ENCODE peak calls at places on chromosomes 13 and 19, in six cellular contexts. P is aorta, V is IMR-90, H is Peyer's patch, Y is left lung, U is lung. M is an unnamed sample. For H3K4me1, the result is how much of the 10 kb centered on the place peaks cover.

GRCh38 chr19:17949956-17950309 is 17.0 kb upstream of the KCNN1 start:
- DNase-seq in P (no peak), V (no peak), H (no peak), Y (no peak), U (no peak), M (no peak)

GRCh38 chr13:44713793-44714469 is 137.8 kb upstream of the TSC22D1 start:
- DNase-seq in P (peak), V (peak), H (no peak), Y (no peak), U (no peak), M (no peak)

GRCh38 chr13:113545931-113546516 is 38.5 kb upstream of the TFDP1 start:
- DNase-seq in P (no peak), V (no peak), H (no peak), Y (peak), U (no peak), M (no peak)

GRCh38 chr13:79429309-79429708 is 23.3 kb upstream of the RBM26 start:
- DNase-seq in P (no peak), V (no peak), H (no peak), Y (no peak), U (no peak), M (no peak)

GRCh38 chr19:50723069-50723468 is at the start of gene CLEC11A:
- DNase-seq in P (peak), V (peak), H (no peak), Y (peak), U (no peak), M (no peak)

GRCh38 chr13:26534036-26534726 is 23.3 kb upstream of the WASF3 start:
- DNase-seq in P (no peak), V (no peak), H (no peak), Y (no peak), U (no peak), M (no peak)

GRCh38 chr13:45341799-45342584 is 1.0 kb upstream of the TPT1 start:
- DNase-seq in P (peak), V (no peak), H (peak), Y (peak), U (peak), M (no peak)

GRCh38 chr13:112766336-112766735 is 76.5 kb downstream of the ATP11A start:
- DNase-seq in P (no peak), V (no peak), H (peak), Y (no peak), U (no peak), M (no peak)

GRCh38 chr13:21111546-21111945 is 50.2 kb upstream of the LATS2 start:
- DNase-seq in P (no peak), V (no peak), H (no peak), Y (no peak), U (no peak), M (no peak)

GRCh38 chr13:113033054-113033453 is 64.0 kb downstream of the MCF2L start:
- DNase-seq in P (no peak), V (no peak), H (no peak), Y (no peak), U (no peak), M (no peak)

GRCh38 chr13:30366083-30366482 is 56.2 kb upstream of the UBE2L5 start:
- DNase-seq in P (no peak), V (no peak), H (no peak), Y (no peak), U (no peak), M (no peak)

GRCh38 chr13:37306778-37307544 is 201.5 kb upstream of the CSNK1A1L start:
- DNase-seq in P (no peak), V (peak), H (no peak), Y (no peak), U (no peak), M (no peak)

GRCh38 chr13:29721766-29722165 is 126.3 kb upstream of the SLC7A1 start:
- DNase-seq in P (no peak), V (no peak), H (no peak), Y (no peak), U (no peak), M (no peak)

GRCh38 chr13:19172647-19173030 is 9.0 kb downstream of the TUBA3C start:
- DNase-seq in P (no peak), V (no peak), H (no peak), Y (no peak), U (no peak), M (no peak)

GRCh38 chr13:98874029-98874397 is 103.9 kb downstream of the DOCK9 start:
- DNase-seq in P (no peak), V (no peak), H (no peak), Y (no peak), U (no peak), M (no peak)

GRCh38 chr19:41621654-41622053 is 5.2 kb downstream of the CEACAM4 start:
- DNase-seq in P (no peak), V (no peak), H (no peak), Y (no peak), U (no peak), M (no peak)

GRCh38 chr13:57632276-57633140 is 964 bp downstream of the PCDH17 start:
- DNase-seq in P (peak), V (no peak), H (peak), Y (no peak), U (no peak), M (no peak)

GRCh38 chr13:98083507-98083906 is 59.4 kb upstream of the FARP1 start:
- DNase-seq in P (no peak), V (peak), H (no peak), Y (no peak), U (no peak), M (no peak)

GRCh38 chr13:23372264-23372905 is 61.1 kb downstream of the SACS start:
- DNase-seq in P (no peak), V (peak), H (no peak), Y (no peak), U (no peak), M (no peak)

GRCh38 chr19:32166238-32166637 is 179.2 kb upstream of the ZNF507 start:
- DNase-seq in P (no peak), V (no peak), H (no peak), Y (no peak), U (peak), M (no peak)

GRCh38 chr13:35927554-35927953 is 203.6 kb downstream of the DCLK1 start:
- DNase-seq in P (no peak), V (peak), H (no peak), Y (no peak), U (no peak), M (no peak)

GRCh38 chr19:34155686-34156085 is 16.6 kb upstream of the LSM14A start:
- DNase-seq in P (no peak), V (peak), H (no peak), Y (no peak), U (no peak), M (no peak)

GRCh38 chr19:18940791-18941627 is at the start of gene HOMER3:
- DNase-seq in P (peak), V (peak), H (peak), Y (peak), U (peak), M (peak)

GRCh38 chr13:20118268-20119140 is 42.3 kb downstream of the GJA3 start:
- DNase-seq in P (peak), V (no peak), H (peak), Y (peak), U (peak), M (no peak)

GRCh38 chr13:48975101-48975925 is at the start of gene FNDC3A:
- DNase-seq in P (peak), V (peak), H (peak), Y (peak), U (peak), M (peak)

GRCh38 chr19:49117677-49118564 is 1.0 kb downstream of the C19orf73 start:
- DNase-seq in P (peak), V (no peak), H (no peak), Y (no peak), U (no peak), M (peak)

GRCh38 chr19:4541114-4541805 is 1.4 kb upstream of the LRG1 start:
- DNase-seq in P (no peak), V (no peak), H (no peak), Y (no peak), U (no peak), M (no peak)

GRCh38 chr19:2462635-2463421 is 6.1 kb upstream of the LMNB2 start:
- DNase-seq in P (peak), V (peak), H (peak), Y (peak), U (peak), M (no peak)

GRCh38 chr13:42279986-42280385 is 8.0 kb downstream of the AKAP11 start:
- DNase-seq in P (no peak), V (no peak), H (no peak), Y (no peak), U (no peak), M (no peak)

GRCh38 chr13:47017476-47017875 is 120.6 kb upstream of the HTR2A start:
- DNase-seq in P (no peak), V (peak), H (no peak), Y (no peak), U (no peak), M (no peak)

GRCh38 chr13:24443366-24443765 is 69.2 kb downstream of the PARP4 start:
- DNase-seq in P (no peak), V (no peak), H (no peak), Y (no peak), U (no peak), M (no peak)

GRCh38 chr19:1955171-1956142 is 14.5 kb downstream of the CSNK1G2 start:
- DNase-seq in P (no peak), V (no peak), H (no peak), Y (no peak), U (no peak), M (no peak)

GRCh38 chr13:39311619-39312018 is 273.4 kb downstream of the NHLRC3 start:
- DNase-seq in P (no peak), V (no peak), H (no peak), Y (no peak), U (no peak), M (no peak)

GRCh38 chr13:39310961-39311360 is 272.7 kb downstream of the NHLRC3 start:
- DNase-seq in P (no peak), V (no peak), H (no peak), Y (no peak), U (no peak), M (no peak)

GRCh38 chr13:39302855-39303254 is 264.6 kb downstream of the NHLRC3 start:
- DNase-seq in P (no peak), V (no peak), H (no peak), Y (no peak), U (no peak), M (no peak)

GRCh38 chr13:39306639-39307589 is 268.7 kb downstream of the NHLRC3 start:
- DNase-seq in P (no peak), V (no peak), H (no peak), Y (no peak), U (no peak), M (no peak)
- H3K4me1 ChIP-seq in P (under half), V (under half), H (under half), Y (under half), U (under half), M (under half)

GRCh38 chr13:94061316-94061715 is 418.2 kb downstream of the DCT start:
- DNase-seq in P (no peak), V (peak), H (no peak), Y (no peak), U (no peak), M (no peak)
- H3K4me1 ChIP-seq in P (under half), V (under half), H (under half), Y (under half), U (under half), M (under half)

GRCh38 chr19:38850231-38850975 is 617 bp upstream of the HNRNPL start:
- DNase-seq in P (peak), V (peak), H (peak), Y (peak), U (peak), M (peak)
- H3K4me1 ChIP-seq in P (under half), V (under half), H (under half), Y (under half), U (under half), M (under half)

DNA sequence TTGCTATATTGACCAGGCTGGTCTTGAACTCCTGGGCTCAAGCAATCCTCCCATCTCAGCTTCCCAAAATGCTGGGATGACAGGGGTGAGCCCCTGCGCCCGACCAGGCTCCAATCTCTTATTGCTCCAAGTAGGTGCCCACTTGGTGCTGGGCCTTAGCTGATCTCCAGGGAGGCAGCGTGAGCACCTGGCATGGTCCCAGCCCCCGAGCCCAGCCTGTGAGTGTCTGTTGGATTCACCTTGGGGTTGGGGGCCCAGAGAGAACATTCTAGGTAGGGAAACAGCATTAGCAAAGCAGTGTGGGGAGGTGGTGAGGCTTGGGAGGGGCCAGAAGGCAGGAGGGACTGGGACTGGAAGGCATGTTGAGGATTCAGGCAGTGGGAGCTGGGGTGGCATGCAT is 45.5 kb downstream of the DNM2 start:
- DNase-seq in P (no peak), V (no peak), H (no peak), Y (no peak), U (no peak), M (no peak)
- H3K4me1 ChIP-seq in P (under half), V (under half), H (under half), Y (under half), U (under half), M (under half)

GRCh38 chr13:110471156-110471832 is 90.2 kb downstream of the RAB20 start:
- DNase-seq in P (peak), V (no peak), H (no peak), Y (peak), U (no peak), M (no peak)

GRCh38 chr13:110472904-110473563 is 88.5 kb downstream of the RAB20 start:
- DNase-seq in P (no peak), V (no peak), H (no peak), Y (no peak), U (no peak), M (peak)

GRCh38 chr13:110470272-110471009 is 91.1 kb downstream of the RAB20 start:
- DNase-seq in P (no peak), V (no peak), H (no peak), Y (peak), U (no peak), M (no peak)

GRCh38 chr13:110469597-110469996 is 91.9 kb downstream of the RAB20 start:
- DNase-seq in P (no peak), V (no peak), H (no peak), Y (no peak), U (no peak), M (no peak)

DNA sequence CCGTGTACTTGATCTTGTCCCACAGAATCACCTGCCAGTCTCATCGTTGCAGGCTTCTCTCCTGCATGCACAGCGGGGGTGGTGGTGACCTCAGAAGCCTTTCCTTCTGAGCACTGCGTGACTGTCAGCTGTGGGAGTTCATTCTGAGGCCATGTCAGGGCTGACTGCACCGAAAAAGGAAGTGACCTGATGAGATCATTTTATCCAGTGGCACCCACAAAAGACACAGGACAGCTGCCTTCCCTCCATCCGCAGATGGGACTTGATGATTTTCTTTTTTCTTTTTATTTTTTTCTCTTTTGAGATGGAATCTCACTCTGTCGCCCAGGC is 89.7 kb downstream of the RAB20 start:
- DNase-seq in P (peak), V (peak), H (no peak), Y (peak), U (peak), M (peak)
- H3K4me1 ChIP-seq in P (under half), V (under half), H (under half), Y (under half), U (under half), M (under half)

DNA sequence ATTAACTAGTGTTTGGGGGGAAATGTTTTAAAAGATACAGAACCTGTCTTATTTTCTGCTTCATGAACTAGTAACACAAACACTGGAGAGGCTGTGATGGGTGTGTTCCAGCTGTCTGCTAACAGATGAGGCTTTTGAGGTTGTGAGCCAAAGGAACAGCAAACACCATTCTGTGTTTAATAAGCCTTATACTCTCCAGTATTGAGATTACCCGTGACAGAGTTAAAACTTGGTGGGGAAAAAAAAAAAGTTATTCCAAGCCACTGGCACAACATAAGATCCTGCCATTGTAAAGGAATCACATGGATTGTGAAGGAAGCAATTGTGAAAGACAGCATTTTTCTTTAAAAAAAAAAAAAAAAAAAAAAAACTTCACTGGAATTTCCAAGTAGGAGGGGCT is 48.4 kb downstream of the KCTD12 start:
- DNase-seq in P (no peak), V (peak), H (no peak), Y (no peak), U (no peak), M (no peak)
- H3K4me1 ChIP-seq in P (under half), V (under half), H (under half), Y (under half), U (under half), M (under half)

GRCh38 chr13:41004875-41005693 is 14.0 kb downstream of the ELF1 start:
- DNase-seq in P (no peak), V (no peak), H (no peak), Y (no peak), U (no peak), M (peak)
- H3K4me1 ChIP-seq in P (under half), V (under half), H (under half), Y (under half), U (under half), M (half or more)

GRCh38 chr13:99971576-99972189 is at the start of gene ZIC5:
- DNase-seq in P (no peak), V (no peak), H (no peak), Y (no peak), U (no peak), M (no peak)

GRCh38 chr13:99969934-99970760 is 1.4 kb downstream of the ZIC5 start:
- DNase-seq in P (no peak), V (no peak), H (no peak), Y (no peak), U (no peak), M (no peak)

GRCh38 chr13:99969368-99969933 is 2.1 kb downstream of the ZIC5 start:
- DNase-seq in P (no peak), V (no peak), H (no peak), Y (no peak), U (no peak), M (no peak)

GRCh38 chr13:99972190-99972731 is 694 bp upstream of the ZIC5 start:
- DNase-seq in P (no peak), V (no peak), H (no peak), Y (no peak), U (no peak), M (no peak)

DNA sequence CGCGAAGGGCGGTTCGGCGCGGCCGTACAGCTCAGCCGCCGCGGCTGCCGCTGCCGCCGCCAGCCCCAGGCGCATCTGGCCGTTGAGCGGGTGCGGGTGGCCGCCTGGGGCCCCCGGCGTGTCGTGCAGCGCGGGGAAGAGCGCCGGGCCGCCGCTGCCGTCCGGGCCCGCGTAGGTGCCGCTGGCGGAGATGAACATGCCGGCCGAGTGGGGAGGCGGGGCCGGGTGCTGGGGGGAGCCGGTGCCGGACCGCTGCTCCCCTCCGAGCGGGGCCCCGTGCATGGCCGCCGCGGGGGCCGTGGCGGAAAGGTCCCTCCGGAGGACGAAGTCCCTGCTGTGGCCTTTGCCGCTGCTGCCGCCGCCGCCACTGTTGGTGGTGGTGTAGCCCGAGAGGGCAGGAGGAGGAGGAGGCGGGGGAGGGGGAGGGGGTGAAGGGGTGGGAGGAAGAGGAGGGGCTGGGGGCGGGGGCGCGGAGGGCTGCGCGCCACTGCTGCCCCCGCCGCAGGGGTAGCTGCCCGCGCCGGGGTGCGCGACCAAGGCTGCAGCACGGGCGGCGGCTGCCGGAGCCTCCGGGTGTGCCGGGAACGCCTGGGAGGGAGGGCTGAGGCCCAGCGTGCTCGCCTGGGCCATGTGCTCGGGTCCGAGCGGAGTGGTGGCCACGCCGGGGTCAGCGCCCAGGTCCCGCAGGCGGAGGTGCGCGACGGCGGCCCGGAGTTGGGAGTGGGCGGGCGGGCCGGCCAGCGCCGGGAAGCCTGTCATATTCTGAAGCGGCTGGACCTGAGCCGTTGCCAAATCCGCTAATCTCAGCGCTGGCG is 599 bp downstream of the ZIC5 start:
- DNase-seq in P (no peak), V (no peak), H (no peak), Y (no peak), U (no peak), M (no peak)
- H3K4me1 ChIP-seq in P (under half), V (under half), H (under half), Y (under half), U (under half), M (under half)

DNA sequence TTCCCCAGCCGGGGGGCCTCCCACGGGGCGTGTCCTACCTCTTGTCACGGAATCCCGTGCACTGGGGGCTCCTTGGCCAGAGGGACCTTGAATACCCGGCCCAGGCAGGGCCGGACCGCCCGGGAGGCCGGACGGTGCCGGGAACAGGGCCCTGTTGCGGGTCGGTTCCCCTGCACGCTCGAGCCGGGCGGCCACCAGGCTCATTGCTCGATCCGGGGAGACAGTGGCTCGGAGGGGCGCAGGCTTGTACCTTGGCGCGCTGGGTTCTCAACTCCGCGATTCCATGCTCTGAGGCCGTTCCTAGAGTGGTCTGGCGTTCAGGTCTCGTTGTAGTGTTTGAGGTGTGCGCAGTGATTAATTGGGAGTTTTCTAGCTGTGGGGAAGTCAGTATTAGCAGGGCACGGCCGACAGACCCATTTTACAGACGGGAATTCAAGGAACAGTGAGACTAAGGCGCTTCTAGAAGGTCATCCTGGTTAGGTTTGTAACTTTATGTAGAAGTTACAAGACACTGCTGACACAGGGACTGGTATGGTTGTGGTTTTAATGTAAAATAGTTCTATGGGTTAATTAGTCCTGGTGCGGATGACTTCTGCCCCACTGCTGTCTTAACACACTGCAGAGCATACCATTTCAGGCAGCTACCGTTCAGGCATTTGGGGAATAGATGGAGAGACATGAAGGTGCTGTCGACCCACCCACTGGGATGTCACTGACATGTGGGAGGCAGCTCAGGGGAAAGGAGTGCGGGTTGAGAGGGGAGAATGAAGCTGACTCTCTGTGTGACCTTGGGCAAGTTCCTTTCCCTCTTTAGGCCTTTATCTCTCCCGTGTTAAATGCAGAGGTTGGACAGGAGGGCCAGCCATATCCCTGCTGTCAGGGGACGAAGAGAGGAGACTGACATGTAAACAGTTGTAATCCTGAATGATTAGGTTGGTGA is 590 bp downstream of the CLPTM1 start:
- DNase-seq in P (no peak), V (no peak), H (no peak), Y (no peak), U (no peak), M (no peak)
- H3K4me1 ChIP-seq in P (under half), V (under half), H (under half), Y (under half), U (under half), M (half or more)